ENCODE peak calls at places on chromosome 21, in eight cellular contexts. X, A, C, T, L, M, Y and K are unnamed samples.

GRCh38 chr21:25557170-25557569 is 50.1 kb downstream of the MRPL39 start:
- DNase-seq in X (no peak), A (peak; percentile 12), C (peak; percentile 49), T (no peak), L (no peak), M (no peak), Y (no peak), K (no peak)

GRCh38 chr21:36460866-36461265 is 19.1 kb downstream of the CLDN14 start:
- DNase-seq in X (no peak), A (no peak), C (no peak), T (no peak), L (no peak), M (no peak), Y (no peak), K (no peak)

GRCh38 chr21:15264084-15264483 is 199.3 kb upstream of the NRIP1 start:
- DNase-seq in X (no peak), A (no peak), C (no peak), T (no peak), L (no peak), M (no peak), Y (no peak), K (no peak)

GRCh38 chr21:36477001-36477400 is 2.9 kb downstream of the CLDN14 start:
- DNase-seq in X (no peak), A (no peak), C (no peak), T (no peak), L (no peak), M (no peak), Y (no peak), K (no peak)

GRCh38 chr21:20272791-20273362 is 725.3 kb upstream of the NCAM2 start:
- DNase-seq in X (no peak), A (no peak), C (no peak), T (no peak), L (no peak), M (no peak), Y (no peak), K (no peak)

GRCh38 chr21:21764281-21764680 is 766.1 kb downstream of the NCAM2 start:
- DNase-seq in X (no peak), A (no peak), C (no peak), T (no peak), L (no peak), M (no peak), Y (no peak), K (no peak)

GRCh38 chr21:39660191-39660590 is 47.5 kb downstream of the B3GALT5 start:
- DNase-seq in X (peak; percentile 54), A (peak; percentile 73), C (peak; percentile 78), T (no peak), L (no peak), M (no peak), Y (no peak), K (no peak)

GRCh38 chr21:37166733-37167132 is 93.7 kb downstream of the TTC3 start:
- DNase-seq in X (no peak), A (no peak), C (no peak), T (no peak), L (peak; percentile 50), M (no peak), Y (no peak), K (peak; percentile 33)

GRCh38 chr21:39634507-39634906 is 21.8 kb downstream of the B3GALT5 start:
- DNase-seq in X (no peak), A (no peak), C (no peak), T (no peak), L (no peak), M (no peak), Y (no peak), K (no peak)

GRCh38 chr21:15022608-15023261 is 42.1 kb downstream of the NRIP1 start:
- DNase-seq in X (peak; percentile 33), A (no peak), C (peak; percentile 40), T (no peak), L (no peak), M (no peak), Y (no peak), K (no peak)

GRCh38 chr21:38234395-38235142 is 22.2 kb upstream of the KCNJ15 start:
- DNase-seq in X (no peak), A (no peak), C (no peak), T (no peak), L (no peak), M (no peak), Y (no peak), K (no peak)

GRCh38 chr21:36425286-36425685 is 40.1 kb downstream of the CHAF1B start:
- DNase-seq in X (no peak), A (peak; percentile 46), C (peak; percentile 80), T (no peak), L (no peak), M (peak; percentile 37), Y (no peak), K (no peak)

GRCh38 chr21:38679531-38679930 is 126.2 kb upstream of the ETS2 start:
- DNase-seq in X (peak; percentile 69), A (peak; percentile 72), C (peak; percentile 85), T (peak; percentile 24), L (peak; percentile 21), M (no peak), Y (no peak), K (no peak)

GRCh38 chr21:37986000-37986399 is 69.7 kb upstream of the KCNJ6 start:
- DNase-seq in X (no peak), A (no peak), C (no peak), T (no peak), L (no peak), M (no peak), Y (no peak), K (no peak)

GRCh38 chr21:8993284-8993942 is 1528.0 kb upstream of the TPTE start:
- DNase-seq in X (no peak), A (no peak), C (no peak), T (peak; percentile 79), L (no peak), M (no peak), Y (no peak), K (no peak)
- TF ChIP-seq CTCF in X (no peak), A (no peak), C (no peak), T (no peak), L (no peak), M (no peak), Y (no peak), K (no peak)

DNA sequence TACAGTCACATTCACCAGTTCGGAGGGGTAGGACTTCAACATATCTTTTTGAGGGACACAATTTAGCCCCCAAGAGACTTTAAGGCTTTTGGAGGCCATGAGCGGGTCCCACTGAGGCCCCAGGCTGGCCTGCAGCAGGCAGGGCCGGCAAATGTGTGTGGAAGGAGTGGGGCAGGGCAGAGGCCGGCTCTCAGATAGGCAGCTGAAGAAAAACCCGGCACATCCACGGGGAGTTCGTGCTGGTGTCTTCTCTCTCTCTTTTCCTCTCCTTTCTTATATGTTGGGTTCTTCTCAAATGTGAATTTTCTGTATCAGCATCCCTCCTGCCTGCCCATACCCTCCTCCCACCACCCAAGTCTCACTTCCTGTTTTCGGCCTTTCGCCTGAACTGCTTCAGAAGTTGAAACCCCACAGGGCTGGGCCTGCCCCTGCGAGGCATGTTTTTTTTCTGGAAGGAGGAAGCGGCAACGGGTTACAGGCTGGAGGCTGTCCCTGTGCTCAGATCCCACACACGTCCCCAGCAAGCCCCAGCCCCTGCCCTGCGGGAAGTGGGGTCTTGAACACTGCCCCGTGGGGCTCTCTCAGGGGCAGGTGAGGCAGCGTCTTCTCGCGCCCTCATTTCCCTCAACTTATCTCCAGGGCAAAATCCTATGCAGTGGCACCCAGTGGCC is 9.8 kb upstream of the UMODL1 start:
- DNase-seq in X (no peak), A (no peak), C (no peak), T (no peak), L (peak; percentile 93), M (no peak), Y (no peak), K (peak; percentile 96)
- H3K4me3 ChIP-seq in X (no peak overlapping the region), A (no peak overlapping the region), C (no peak overlapping the region), T (no peak overlapping the region), L (peak overlapping the region; percentile 73), M (no peak overlapping the region), Y (no peak overlapping the region), K (peak overlapping the region; percentile 68)

GRCh38 chr21:26844258-26845065 is 747 bp downstream of the ADAMTS1 start:
- DNase-seq in X (peak; percentile 44), A (peak; percentile 63), C (peak; percentile 56), T (no peak), L (no peak), M (peak; percentile 69), Y (peak; percentile 68), K (no peak)

GRCh38 chr21:26842300-26842699 is 2.9 kb downstream of the ADAMTS1 start:
- DNase-seq in X (peak; percentile 81), A (no peak), C (peak; percentile 30), T (no peak), L (no peak), M (no peak), Y (no peak), K (no peak)

GRCh38 chr21:26845066-26845749 is at the start of gene ADAMTS1:
- DNase-seq in X (peak; percentile 91), A (peak; percentile 86), C (peak; percentile 70), T (no peak), L (no peak), M (peak; percentile 91), Y (peak; percentile 99), K (no peak)

GRCh38 chr21:26843912-26844257 is 1.3 kb downstream of the ADAMTS1 start:
- DNase-seq in X (peak; percentile 64), A (peak; percentile 87), C (peak; percentile 89), T (no peak), L (no peak), M (no peak), Y (no peak), K (no peak)

DNA sequence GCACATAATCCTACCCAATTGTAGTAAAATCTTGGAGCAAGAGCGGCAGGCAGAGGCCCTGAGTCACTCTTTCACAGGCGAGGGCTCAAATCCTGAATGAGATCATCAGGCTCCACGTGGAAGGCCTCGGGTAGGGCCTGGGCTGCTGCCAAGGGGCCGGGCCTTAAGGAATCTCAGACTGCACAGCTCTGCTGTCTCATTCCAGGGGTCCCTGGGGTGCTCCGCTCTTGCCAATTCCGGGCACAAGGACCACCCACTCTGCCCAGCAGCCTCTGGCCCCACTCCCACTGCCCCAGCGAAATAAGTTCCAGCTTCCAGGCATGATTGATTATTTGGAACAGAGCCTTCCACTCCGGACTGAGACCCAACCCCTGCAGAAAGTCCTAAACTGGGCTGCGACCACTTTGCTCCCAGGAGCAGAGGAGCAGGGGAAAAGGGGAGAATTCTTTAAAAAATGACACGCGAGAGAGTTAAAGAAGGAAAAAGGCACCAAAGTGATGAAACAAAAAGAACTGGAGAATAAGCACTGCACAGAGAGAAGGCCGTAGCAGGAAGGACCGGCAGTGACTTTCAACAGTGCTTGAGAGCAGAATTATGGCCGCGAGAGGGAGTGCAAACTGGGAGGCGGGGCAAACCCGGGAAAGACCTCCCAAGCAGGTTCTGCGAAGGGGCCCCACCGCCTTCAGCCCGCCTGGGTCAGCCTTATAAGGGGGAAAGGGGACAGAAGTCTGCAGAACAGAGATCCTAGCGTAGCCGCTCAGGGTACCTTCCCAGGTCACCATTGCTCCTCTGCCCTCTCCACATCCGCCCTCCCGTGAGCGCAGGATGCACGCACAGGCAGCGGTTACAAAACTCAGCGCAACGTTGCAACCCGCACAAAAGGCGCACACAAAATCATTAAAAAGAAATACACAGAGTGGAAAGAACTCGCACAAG is 2.0 kb downstream of the ADAMTS1 start:
- DNase-seq in X (peak; percentile 95), A (peak; percentile 97), C (peak; percentile 94), T (peak; percentile 75), L (no peak), M (peak; percentile 94), Y (peak; percentile 94), K (no peak)
- TF ChIP-seq CTCF in X (peak; percentile 41), A (peak; percentile 31), C (peak; percentile 44), T (peak; percentile 49), L (no peak), M (peak; percentile 26), Y (peak; percentile 19), K (no peak)

DNA sequence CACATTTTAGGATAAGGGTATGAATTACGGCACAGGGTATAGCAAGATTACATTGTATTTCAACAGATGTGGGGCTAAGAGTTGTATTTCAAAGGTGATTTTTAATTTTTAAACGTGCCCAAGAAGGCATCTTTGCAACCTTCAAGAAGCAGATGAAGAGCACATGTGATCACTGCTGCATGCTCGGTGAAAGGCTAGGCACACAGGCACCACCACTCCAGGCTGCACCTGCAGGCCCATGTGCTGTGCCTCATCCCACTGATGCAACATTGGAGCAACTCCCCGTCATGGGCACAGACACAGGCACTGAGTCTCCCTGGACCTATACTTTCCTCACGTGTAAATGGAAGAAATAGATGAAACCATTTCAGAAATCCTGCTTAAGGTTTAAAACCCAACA is 23.5 kb downstream of the UBE2G2 start:
- DNase-seq in X (no peak), A (no peak), C (no peak), T (no peak), L (no peak), M (no peak), Y (no peak), K (peak; percentile 15)
- H3K4me3 ChIP-seq in X (no peak overlapping the region), A (no peak overlapping the region), C (no peak overlapping the region), T (no peak overlapping the region), L (no peak overlapping the region), M (no peak overlapping the region), Y (no peak overlapping the region), K (no peak overlapping the region)